ENCODE peak calls at places on chromosome 7, in seven cellular contexts. One of them, this sample, is unnamed. For H3K4me1, the result is how much of the 10 kb centered on the place peaks cover.

GRCh38 chr7:112866424-112866823 is 76.2 kb upstream of the TMEM168 start:
- DNase-seq in ovary: no peak
- DNase-seq in stomach: no peak
- DNase-seq in mesenchymal stem cell: no peak
- DNase-seq in ascending aorta: no peak
- DNase-seq in vagina: no peak
- DNase-seq in heart left ventricle: no peak
- DNase-seq in this sample: no peak

GRCh38 chr7:33678675-33679335 is 226.5 kb upstream of the BMPER start:
- DNase-seq in ovary: no peak
- DNase-seq in stomach: no peak
- DNase-seq in mesenchymal stem cell: no peak
- DNase-seq in ascending aorta: no peak
- DNase-seq in vagina: no peak
- DNase-seq in heart left ventricle: no peak
- DNase-seq in this sample: no peak

GRCh38 chr7:30114536-30115258 is 20.1 kb upstream of the MTURN start:
- DNase-seq in ovary: no peak
- DNase-seq in stomach: no peak
- DNase-seq in mesenchymal stem cell: no peak
- DNase-seq in ascending aorta: no peak
- DNase-seq in vagina: no peak
- DNase-seq in heart left ventricle: no peak
- DNase-seq in this sample: no peak

GRCh38 chr7:74217455-74218342 is 7.9 kb downstream of the LAT2 start:
- DNase-seq in ovary: no peak
- DNase-seq in stomach: no peak
- DNase-seq in mesenchymal stem cell: no peak
- DNase-seq in ascending aorta: no peak
- DNase-seq in vagina: no peak
- DNase-seq in heart left ventricle: peak
- DNase-seq in this sample: no peak

GRCh38 chr7:43735403-43735801 is 6.1 kb upstream of the COA1 start:
- DNase-seq in ovary: no peak
- DNase-seq in stomach: no peak
- DNase-seq in mesenchymal stem cell: no peak
- DNase-seq in ascending aorta: no peak
- DNase-seq in vagina: no peak
- DNase-seq in heart left ventricle: no peak
- DNase-seq in this sample: no peak

GRCh38 chr7:50826371-50827172 is 43.9 kb upstream of the GRB10 start:
- DNase-seq in ovary: no peak
- DNase-seq in stomach: no peak
- DNase-seq in mesenchymal stem cell: peak
- DNase-seq in ascending aorta: no peak
- DNase-seq in vagina: no peak
- DNase-seq in heart left ventricle: no peak
- DNase-seq in this sample: peak

GRCh38 chr7:47392241-47392759 is 189.6 kb downstream of the TNS3 start:
- DNase-seq in ovary: peak
- DNase-seq in stomach: peak
- DNase-seq in mesenchymal stem cell: no peak
- DNase-seq in ascending aorta: no peak
- DNase-seq in vagina: no peak
- DNase-seq in heart left ventricle: peak
- DNase-seq in this sample: peak

GRCh38 chr7:155644178-155644970 is at the start of gene RBM33:
- DNase-seq in ovary: peak
- DNase-seq in stomach: peak
- DNase-seq in mesenchymal stem cell: peak
- DNase-seq in ascending aorta: no peak
- DNase-seq in vagina: no peak
- DNase-seq in heart left ventricle: peak
- DNase-seq in this sample: peak

GRCh38 chr7:106450716-106451115 is 165.9 kb upstream of the NAMPT start:
- DNase-seq in ovary: no peak
- DNase-seq in stomach: no peak
- DNase-seq in mesenchymal stem cell: no peak
- DNase-seq in ascending aorta: no peak
- DNase-seq in vagina: no peak
- DNase-seq in heart left ventricle: no peak
- DNase-seq in this sample: peak

GRCh38 chr7:151831606-151832005 is 45.3 kb downstream of the PRKAG2 start:
- DNase-seq in ovary: no peak
- DNase-seq in stomach: no peak
- DNase-seq in mesenchymal stem cell: no peak
- DNase-seq in ascending aorta: no peak
- DNase-seq in vagina: no peak
- DNase-seq in heart left ventricle: no peak
- DNase-seq in this sample: no peak

GRCh38 chr7:149494738-149495368 is 2.8 kb downstream of the ZNF746 start:
- DNase-seq in ovary: no peak
- DNase-seq in stomach: no peak
- DNase-seq in mesenchymal stem cell: peak
- DNase-seq in ascending aorta: no peak
- DNase-seq in vagina: no peak
- DNase-seq in heart left ventricle: no peak
- DNase-seq in this sample: no peak

GRCh38 chr7:128692623-128693270 is 20.7 kb downstream of the GARIN1A start:
- DNase-seq in ovary: no peak
- DNase-seq in stomach: no peak
- DNase-seq in mesenchymal stem cell: no peak
- DNase-seq in ascending aorta: no peak
- DNase-seq in vagina: no peak
- DNase-seq in heart left ventricle: no peak
- DNase-seq in this sample: no peak

GRCh38 chr7:3461923-3462322 is 160.9 kb downstream of the SDK1 start:
- DNase-seq in ovary: no peak
- DNase-seq in stomach: no peak
- DNase-seq in mesenchymal stem cell: no peak
- DNase-seq in ascending aorta: no peak
- DNase-seq in vagina: no peak
- DNase-seq in heart left ventricle: no peak
- DNase-seq in this sample: no peak

GRCh38 chr7:114569160-114569559 is 154.5 kb downstream of the FOXP2 start:
- DNase-seq in ovary: no peak
- DNase-seq in stomach: no peak
- DNase-seq in mesenchymal stem cell: no peak
- DNase-seq in ascending aorta: no peak
- DNase-seq in vagina: no peak
- DNase-seq in heart left ventricle: no peak
- DNase-seq in this sample: no peak

GRCh38 chr7:149150981-149151380 is 3.7 kb downstream of the ZNF398 start:
- DNase-seq in ovary: no peak
- DNase-seq in stomach: no peak
- DNase-seq in mesenchymal stem cell: no peak
- DNase-seq in ascending aorta: no peak
- DNase-seq in vagina: no peak
- DNase-seq in heart left ventricle: no peak
- DNase-seq in this sample: no peak

DNA sequence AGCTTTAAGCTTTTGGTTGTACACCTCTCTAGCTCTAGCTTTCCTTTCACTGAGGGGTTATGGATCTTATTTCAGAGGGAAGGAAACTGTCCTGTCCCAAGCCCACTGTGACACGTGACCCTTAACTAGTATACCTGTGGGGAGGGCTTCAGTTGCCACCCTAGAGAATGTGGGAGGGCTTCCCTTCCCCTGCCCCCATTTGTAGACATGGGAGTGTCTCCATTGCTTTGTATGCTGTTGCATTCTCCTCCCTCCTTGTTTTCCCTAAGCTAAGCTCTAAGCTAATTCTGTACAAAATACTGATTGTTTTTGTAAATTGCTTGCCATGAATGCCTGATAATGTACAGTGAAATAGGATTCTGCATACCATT is 11.2 kb downstream of the LUC7L2 start:
- DNase-seq in ovary: no peak
- DNase-seq in stomach: no peak
- DNase-seq in mesenchymal stem cell: no peak
- DNase-seq in ascending aorta: no peak
- DNase-seq in vagina: no peak
- DNase-seq in heart left ventricle: no peak
- DNase-seq in this sample: no peak
- H3K4me1 ChIP-seq in ovary: under half
- H3K4me1 ChIP-seq in stomach: half or more
- H3K4me1 ChIP-seq in mesenchymal stem cell: under half
- H3K4me1 ChIP-seq in ascending aorta: under half
- H3K4me1 ChIP-seq in vagina: half or more
- H3K4me1 ChIP-seq in heart left ventricle: half or more
- H3K4me1 ChIP-seq in this sample: under half

GRCh38 chr7:92740134-92740533 is 96.2 kb downstream of the CDK6 start:
- DNase-seq in ovary: no peak
- DNase-seq in stomach: no peak
- DNase-seq in mesenchymal stem cell: no peak
- DNase-seq in ascending aorta: no peak
- DNase-seq in vagina: no peak
- DNase-seq in heart left ventricle: no peak
- DNase-seq in this sample: no peak
- H3K4me1 ChIP-seq in ovary: under half
- H3K4me1 ChIP-seq in stomach: under half
- H3K4me1 ChIP-seq in mesenchymal stem cell: under half
- H3K4me1 ChIP-seq in ascending aorta: under half
- H3K4me1 ChIP-seq in vagina: under half
- H3K4me1 ChIP-seq in heart left ventricle: under half
- H3K4me1 ChIP-seq in this sample: under half

DNA sequence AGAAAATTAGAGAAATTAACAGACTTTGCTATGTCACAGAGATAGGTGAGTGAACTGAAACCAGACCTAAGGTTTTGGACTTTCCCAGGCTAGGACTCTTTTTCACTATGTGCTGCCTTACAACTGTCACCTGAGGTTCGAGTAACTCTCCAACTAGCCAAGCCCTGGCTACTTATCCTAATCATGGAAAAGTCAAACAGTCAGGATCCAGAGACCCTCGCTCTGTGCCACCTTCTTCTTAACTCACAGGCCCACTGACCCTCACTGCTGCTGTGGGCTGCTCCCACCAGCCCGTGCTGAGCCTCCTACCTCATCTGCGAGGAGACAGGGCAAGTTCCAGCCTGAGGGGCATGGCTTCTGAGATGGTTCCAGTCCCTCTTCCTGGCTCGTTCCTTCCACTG is 211.4 kb upstream of the KLF14 start:
- DNase-seq in ovary: no peak
- DNase-seq in stomach: no peak
- DNase-seq in mesenchymal stem cell: no peak
- DNase-seq in ascending aorta: no peak
- DNase-seq in vagina: no peak
- DNase-seq in heart left ventricle: no peak
- DNase-seq in this sample: no peak
- H3K4me1 ChIP-seq in ovary: under half
- H3K4me1 ChIP-seq in stomach: under half
- H3K4me1 ChIP-seq in mesenchymal stem cell: under half
- H3K4me1 ChIP-seq in ascending aorta: under half
- H3K4me1 ChIP-seq in vagina: half or more
- H3K4me1 ChIP-seq in heart left ventricle: half or more
- H3K4me1 ChIP-seq in this sample: under half

GRCh38 chr7:27171636-27172387 is 2.3 kb downstream of the HOXA10 start:
- DNase-seq in ovary: peak
- DNase-seq in stomach: no peak
- DNase-seq in mesenchymal stem cell: peak
- DNase-seq in ascending aorta: no peak
- DNase-seq in vagina: no peak
- DNase-seq in heart left ventricle: peak
- DNase-seq in this sample: no peak

GRCh38 chr7:27170494-27170811 is 3.7 kb downstream of the HOXA10 start:
- DNase-seq in ovary: no peak
- DNase-seq in stomach: no peak
- DNase-seq in mesenchymal stem cell: no peak
- DNase-seq in ascending aorta: no peak
- DNase-seq in vagina: no peak
- DNase-seq in heart left ventricle: no peak
- DNase-seq in this sample: no peak

GRCh38 chr7:27168265-27168947 is 3.1 kb upstream of the HOXA9 start:
- DNase-seq in ovary: no peak
- DNase-seq in stomach: no peak
- DNase-seq in mesenchymal stem cell: peak
- DNase-seq in ascending aorta: no peak
- DNase-seq in vagina: no peak
- DNase-seq in heart left ventricle: peak
- DNase-seq in this sample: no peak

GRCh38 chr7:27170936-27171635 is 3.0 kb downstream of the HOXA10 start:
- DNase-seq in ovary: peak
- DNase-seq in stomach: no peak
- DNase-seq in mesenchymal stem cell: peak
- DNase-seq in ascending aorta: no peak
- DNase-seq in vagina: no peak
- DNase-seq in heart left ventricle: peak
- DNase-seq in this sample: no peak

GRCh38 chr7:27169658-27170493 is 4.2 kb downstream of the HOXA10 start:
- DNase-seq in ovary: peak
- DNase-seq in stomach: no peak
- DNase-seq in mesenchymal stem cell: peak
- DNase-seq in ascending aorta: no peak
- DNase-seq in vagina: no peak
- DNase-seq in heart left ventricle: peak
- DNase-seq in this sample: no peak
- H3K4me1 ChIP-seq in ovary: under half
- H3K4me1 ChIP-seq in stomach: under half
- H3K4me1 ChIP-seq in mesenchymal stem cell: under half
- H3K4me1 ChIP-seq in ascending aorta: under half
- H3K4me1 ChIP-seq in vagina: half or more
- H3K4me1 ChIP-seq in heart left ventricle: under half
- H3K4me1 ChIP-seq in this sample: under half

GRCh38 chr7:55545496-55545895 is 26.8 kb downstream of the VOPP1 start:
- DNase-seq in ovary: no peak
- DNase-seq in stomach: no peak
- DNase-seq in mesenchymal stem cell: peak
- DNase-seq in ascending aorta: no peak
- DNase-seq in vagina: no peak
- DNase-seq in heart left ventricle: no peak
- DNase-seq in this sample: peak
- H3K4me1 ChIP-seq in ovary: under half
- H3K4me1 ChIP-seq in stomach: under half
- H3K4me1 ChIP-seq in mesenchymal stem cell: under half
- H3K4me1 ChIP-seq in ascending aorta: under half
- H3K4me1 ChIP-seq in vagina: under half
- H3K4me1 ChIP-seq in heart left ventricle: under half
- H3K4me1 ChIP-seq in this sample: under half

DNA sequence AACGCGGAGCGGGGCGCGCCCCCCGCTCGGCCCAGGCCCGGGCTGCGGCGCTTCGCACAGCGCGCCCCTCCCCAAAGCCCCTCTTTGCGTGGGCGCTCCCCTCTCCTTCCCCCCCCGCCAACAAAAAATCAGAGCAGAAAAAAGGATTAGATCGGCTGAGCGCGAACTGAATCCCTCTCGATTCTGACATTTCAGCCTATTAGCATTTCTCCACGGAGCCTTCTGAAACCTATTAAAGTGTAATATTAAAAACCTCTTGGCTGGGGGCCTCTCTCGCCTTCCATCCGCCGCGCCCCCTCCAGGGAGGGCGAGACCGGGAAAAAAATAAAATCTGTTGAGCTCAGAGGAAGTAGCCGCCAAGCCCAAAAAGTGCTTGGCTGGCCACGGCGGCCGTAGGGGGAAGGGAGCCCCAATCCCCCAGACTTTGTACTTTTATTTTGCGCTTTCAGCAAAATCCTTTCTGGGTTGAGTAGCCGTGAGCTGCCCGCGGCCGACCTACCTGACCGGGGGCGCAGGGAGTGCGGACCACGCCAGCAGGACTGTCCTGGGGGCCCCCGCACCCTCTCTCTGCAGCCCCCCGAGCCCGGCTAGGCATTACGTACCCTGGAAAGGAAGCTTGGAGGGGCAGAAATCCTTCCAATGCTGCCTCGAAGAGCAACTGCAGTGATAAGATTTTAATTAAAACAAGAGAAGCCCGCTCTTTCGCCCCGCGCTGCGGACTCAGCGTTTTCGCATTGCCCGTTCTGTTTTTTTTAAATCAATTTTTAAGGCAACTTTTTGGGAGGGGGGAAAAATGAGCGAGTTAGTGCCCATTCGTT is 1.3 kb upstream of the TNRC18 start:
- DNase-seq in ovary: peak
- DNase-seq in stomach: peak
- DNase-seq in mesenchymal stem cell: peak
- DNase-seq in ascending aorta: no peak
- DNase-seq in vagina: no peak
- DNase-seq in heart left ventricle: peak
- DNase-seq in this sample: no peak
- H3K4me1 ChIP-seq in ovary: under half
- H3K4me1 ChIP-seq in stomach: under half
- H3K4me1 ChIP-seq in mesenchymal stem cell: under half
- H3K4me1 ChIP-seq in ascending aorta: under half
- H3K4me1 ChIP-seq in vagina: under half
- H3K4me1 ChIP-seq in heart left ventricle: under half
- H3K4me1 ChIP-seq in this sample: under half

This sample was measured in astrocyte.